ENCODE peak calls at places on chromosome 16, in seven cellular contexts. K is HCT116, G is HepG2, Z is H1, S is endothelial cell of umbilical vein, M is K562, F is GM12878. D is an unnamed sample. For H3K4me1, the result is how much of the 10 kb centered on the place peaks cover.

GRCh38 chr16:1941162-1941923 is 1.7 kb downstream of the MSRB1 start:
- DNase-seq in F (no peak), G (peak), M (peak), S (no peak), Z (no peak), K (no peak), D (peak)

GRCh38 chr16:11202260-11203091 is 53.5 kb downstream of the SOCS1 start:
- DNase-seq in G (no peak), S (no peak), M (peak), K (no peak), F (peak), Z (no peak), D (no peak)

GRCh38 chr16:314351-314750 is 31.4 kb downstream of the PDIA2 start:
- DNase-seq in Z (no peak), M (no peak), G (no peak), S (no peak), K (no peak), F (no peak), D (no peak)

GRCh38 chr16:85227262-85227923 is 115.1 kb upstream of the CIBAR2 start:
- DNase-seq in G (no peak), F (peak), K (no peak), S (no peak), M (no peak), Z (no peak), D (no peak)

GRCh38 chr16:25177831-25178688 is 38.7 kb upstream of the AQP8 start:
- DNase-seq in K (no peak), F (no peak), M (no peak), Z (no peak), G (peak), S (no peak), D (no peak)

GRCh38 chr16:27463741-27464662 is 62.0 kb downstream of the IL21R start:
- DNase-seq in F (no peak), S (no peak), G (no peak), Z (no peak), K (no peak), M (no peak), D (no peak)

GRCh38 chr16:85448557-85449194 is 164.4 kb upstream of the GSE1 start:
- DNase-seq in G (peak), K (no peak), F (no peak), Z (no peak), M (no peak), S (no peak), D (no peak)

GRCh38 chr16:21684199-21684598 is 20.4 kb downstream of the OTOA start:
- DNase-seq in Z (peak), G (peak), M (peak), K (peak), S (no peak), F (no peak), D (peak)

GRCh38 chr16:85069171-85069570 is 41.6 kb downstream of the KIAA0513 start:
- DNase-seq in F (no peak), K (no peak), S (no peak), G (no peak), Z (no peak), M (no peak), D (no peak)

GRCh38 chr16:58026705-58027340 is 1.3 kb downstream of the MMP15 start:
- DNase-seq in F (no peak), Z (peak), G (no peak), M (peak), K (no peak), S (no peak), D (peak)

GRCh38 chr16:67407788-67408452 is 8.4 kb downstream of the ZDHHC1 start:
- DNase-seq in M (peak), Z (no peak), S (no peak), F (no peak), G (no peak), K (no peak), D (no peak)

GRCh38 chr16:89504061-89504460 is 4.1 kb upstream of the SPG7 start:
- DNase-seq in Z (no peak), M (no peak), K (no peak), G (no peak), S (no peak), F (no peak), D (no peak)

GRCh38 chr16:50266337-50267091 is at the start of gene ADCY7:
- DNase-seq in F (no peak), G (no peak), K (peak), S (peak), Z (no peak), M (peak), D (peak)

GRCh38 chr16:84375773-84376172 is 7.4 kb downstream of the ATP2C2 start:
- DNase-seq in K (no peak), Z (no peak), G (no peak), S (no peak), F (no peak), M (no peak), D (no peak)

GRCh38 chr16:77591347-77591746 is 131.0 kb upstream of the NUDT7 start:
- DNase-seq in F (no peak), S (peak), G (no peak), M (no peak), K (no peak), Z (no peak), D (no peak)

GRCh38 chr16:14418795-14419225 is 211.2 kb downstream of the PARN start:
- DNase-seq in F (no peak), M (no peak), S (peak), G (no peak), K (no peak), Z (no peak), D (no peak)

GRCh38 chr16:81946206-81946605 is 65.1 kb downstream of the SDR42E1 start:
- DNase-seq in K (no peak), F (no peak), M (no peak), Z (no peak), G (no peak), S (no peak), D (no peak)

GRCh38 chr16:86462334-86463084 is 47.8 kb upstream of the FOXF1 start:
- DNase-seq in Z (no peak), F (no peak), G (no peak), K (no peak), S (no peak), M (no peak), D (no peak)
- H3K4me1 ChIP-seq in Z (under half), F (under half), G (under half), K (under half), S (under half), M (under half), D (under half)

DNA sequence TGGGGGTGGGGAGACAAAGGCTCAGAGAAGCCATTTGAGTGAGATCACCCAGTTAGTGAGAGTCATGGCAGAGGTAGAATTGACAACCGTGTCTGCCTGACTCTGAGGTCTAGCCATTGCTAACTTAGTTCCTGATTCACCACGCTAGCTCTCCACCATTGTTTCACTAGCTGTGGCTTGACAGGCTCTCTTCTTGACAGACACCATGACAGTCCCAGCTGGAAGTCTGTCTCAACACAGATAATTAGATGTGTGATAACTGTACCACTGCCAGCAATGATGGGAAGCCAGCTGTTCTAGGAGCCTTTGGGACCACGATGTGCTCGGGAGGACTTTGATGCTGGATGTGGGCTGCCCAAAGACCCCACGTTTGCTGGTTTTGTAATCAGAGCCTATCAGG is 170.5 kb upstream of the CACNG3 start:
- DNase-seq in K (no peak), M (no peak), G (no peak), F (no peak), S (no peak), Z (no peak), D (no peak)
- TF ChIP-seq POLR2AphosphoS5 in K (no peak), M (no peak), G (no peak), F (no peak), S (no peak), Z (no peak), D (no peak)

GRCh38 chr16:46638947-46639925 is 18.1 kb upstream of the SHCBP1 start:
- DNase-seq in M (no peak), S (no peak), K (no peak), G (no peak), Z (no peak), F (no peak), D (no peak)
- TF ChIP-seq EZH2 in M (no peak), S (no peak), K (no peak), G (no peak), Z (no peak), F (no peak), D (no peak)

GRCh38 chr16:53771655-53772497 is 67.9 kb downstream of the FTO start:
- DNase-seq in K (no peak), S (no peak), Z (no peak), G (no peak), M (no peak), F (no peak), D (no peak)
- H3K4me1 ChIP-seq in K (half or more), S (under half), Z (under half), G (half or more), M (under half), F (under half), D (under half)

GRCh38 chr16:18983565-18984424 is at the start of gene TMC7:
- DNase-seq in S (peak), G (peak), Z (peak), M (peak), K (peak), F (no peak), D (peak)
- TF ChIP-seq POLR2AphosphoS5 in S (no peak), G (no peak), Z (no peak), M (peak), K (peak), F (no peak), D (peak)